ENCODE peak calls at places on chromosomes 16 and 17, in nine cellular contexts. F, R, B, N, P, M, T, E and O are unnamed samples.

GRCh38 chr17:50056961-50057330 is 1.0 kb downstream of the ITGA3 start:
- DNase-seq in P (no peak), N (no peak), M (no peak), T (no peak), E (no peak), F (no peak), R (no peak), B (no peak), O (no peak)

GRCh38 chr17:1797323-1797722 is 32.4 kb downstream of the SMYD4 start:
- DNase-seq in T (no peak), N (no peak), R (no peak), B (no peak), F (no peak), P (no peak), E (no peak), M (no peak), O (no peak)

GRCh38 chr16:12340151-12340733 is 363.7 kb downstream of the SNX29 start:
- DNase-seq in M (no peak), R (peak; percentile 43), P (peak; percentile 35), T (no peak), B (peak; percentile 55), N (no peak), F (peak; percentile 67), E (peak; percentile 35), O (no peak)

GRCh38 chr16:56336071-56336688 is 89.2 kb downstream of the AMFR start:
- DNase-seq in P (no peak), M (no peak), R (no peak), E (no peak), F (no peak), T (peak; percentile 81), N (no peak), B (no peak), O (no peak)

GRCh38 chr16:24036038-24036543 is 200.3 kb downstream of the PRKCB start:
- DNase-seq in M (no peak), T (no peak), P (no peak), R (no peak), E (no peak), F (no peak), N (no peak), B (no peak), O (no peak)

GRCh38 chr16:69513180-69513966 is 52.4 kb upstream of the NFAT5 start:
- DNase-seq in M (no peak), R (no peak), E (no peak), N (no peak), B (no peak), P (no peak), T (no peak), F (no peak), O (no peak)

GRCh38 chr17:47994714-47995113 is 23.8 kb downstream of the CDK5RAP3 start:
- DNase-seq in E (no peak), N (no peak), M (no peak), B (no peak), R (no peak), T (no peak), P (no peak), F (no peak), O (no peak)

GRCh38 chr16:17295948-17296347 is 174.8 kb downstream of the XYLT1 start:
- DNase-seq in T (no peak), P (no peak), M (no peak), F (no peak), R (no peak), E (no peak), B (no peak), N (no peak), O (no peak)

GRCh38 chr17:39027440-39028035 is 60.3 kb upstream of the FBXO47 start:
- DNase-seq in N (no peak), B (no peak), P (no peak), T (peak; percentile 61), R (no peak), F (no peak), M (no peak), E (no peak), O (no peak)

GRCh38 chr17:7729841-7730240 is 12.3 kb downstream of the DNAH2 start:
- DNase-seq in B (no peak), E (no peak), R (no peak), T (no peak), P (no peak), N (no peak), F (peak; percentile 24), M (no peak), O (no peak)

GRCh38 chr17:80047176-80047575 is 10.7 kb downstream of the CCDC40 start:
- DNase-seq in E (no peak), P (no peak), M (peak; percentile 85), B (no peak), T (no peak), F (no peak), N (no peak), R (no peak), O (no peak)

GRCh38 chr17:41065829-41066624 is at the start of gene KRTAP2-4:
- DNase-seq in B (no peak), F (no peak), E (peak; percentile 46), M (no peak), N (no peak), R (no peak), T (no peak), P (no peak), O (no peak)

GRCh38 chr16:25553711-25554436 is 137.9 kb upstream of the HS3ST4 start:
- DNase-seq in N (no peak), M (no peak), R (no peak), F (no peak), T (no peak), P (no peak), E (no peak), B (no peak), O (no peak)

GRCh38 chr17:27585153-27585681 is 45.8 kb upstream of the LGALS9 start:
- DNase-seq in E (no peak), N (no peak), R (no peak), B (no peak), M (no peak), P (no peak), T (no peak), F (no peak), O (no peak)

GRCh38 chr17:67063146-67063545 is 18.8 kb downstream of the CACNG1 start:
- DNase-seq in N (no peak), B (no peak), M (no peak), E (no peak), P (no peak), T (no peak), F (no peak), R (no peak), O (no peak)

GRCh38 chr16:1781758-1782407 is 488 bp downstream of the SPSB3 start:
- DNase-seq in M (no peak), P (peak; percentile 47), B (no peak), T (peak; percentile 56), R (peak; percentile 31), N (no peak), E (no peak), F (peak; percentile 36), O (no peak)